ENCODE peak calls at places on chromosome 19, in nine cellular contexts. Y, U, H, J, C, S, W, E and B are unnamed samples.

GRCh38 chr19:17488593-17489391 is 18.5 kb downstream of the SLC27A1 start:
- DNase-seq in Y (no peak), U (peak; percentile 45), H (peak; percentile 78), J (peak; percentile 84), C (peak; percentile 66), S (no peak), W (no peak), E (peak; percentile 89), B (no peak)

GRCh38 chr19:45451181-45451849 is 16.5 kb upstream of the FOSB start:
- DNase-seq in Y (no peak), U (peak; percentile 61), H (peak; percentile 30), J (no peak), C (no peak), S (no peak), W (peak; percentile 69), E (no peak), B (no peak)

GRCh38 chr19:40433391-40434216 is 7.8 kb upstream of the SERTAD1 start:
- DNase-seq in Y (peak; percentile 65), U (peak; percentile 88), H (peak; percentile 83), J (peak; percentile 86), C (peak; percentile 98), S (no peak), W (peak; percentile 97), E (peak; percentile 93), B (no peak)

GRCh38 chr19:33304760-33305647 is 2.7 kb upstream of the CEBPA start:
- DNase-seq in Y (no peak), U (no peak), H (peak; percentile 24), J (no peak), C (peak; percentile 44), S (no peak), W (no peak), E (peak; percentile 79), B (no peak)

GRCh38 chr19:294819-295686 is 3.9 kb upstream of the PLPP2 start:
- DNase-seq in Y (no peak), U (no peak), H (peak; percentile 84), J (no peak), C (peak; percentile 29), S (no peak), W (peak; percentile 50), E (no peak), B (peak; percentile 85)

GRCh38 chr19:15828121-15828620 is 12.7 kb upstream of the OR10H1 start:
- DNase-seq in Y (no peak), U (no peak), H (no peak), J (no peak), C (no peak), S (no peak), W (no peak), E (no peak), B (no peak)

GRCh38 chr19:46179076-46179740 is 31.2 kb downstream of the IGFL2 start:
- DNase-seq in Y (no peak), U (no peak), H (no peak), J (no peak), C (no peak), S (no peak), W (no peak), E (no peak), B (no peak)

GRCh38 chr19:3644351-3645066 is 17.9 kb upstream of the CACTIN start:
- DNase-seq in Y (no peak), U (no peak), H (no peak), J (no peak), C (no peak), S (no peak), W (peak; percentile 22), E (no peak), B (no peak)

GRCh38 chr19:42062381-42062780 is 7.6 kb downstream of the GRIK5 start:
- DNase-seq in Y (no peak), U (no peak), H (no peak), J (no peak), C (no peak), S (no peak), W (no peak), E (no peak), B (no peak)

GRCh38 chr19:827710-828321 is at the start of gene AZU1:
- DNase-seq in Y (no peak), U (no peak), H (no peak), J (no peak), C (no peak), S (no peak), W (no peak), E (no peak), B (peak; percentile 87)

GRCh38 chr19:54674021-54674617 is 11.3 kb downstream of the LILRB4 start:
- DNase-seq in Y (no peak), U (no peak), H (peak; percentile 48), J (no peak), C (peak; percentile 66), S (no peak), W (peak; percentile 42), E (no peak), B (no peak)

DNA sequence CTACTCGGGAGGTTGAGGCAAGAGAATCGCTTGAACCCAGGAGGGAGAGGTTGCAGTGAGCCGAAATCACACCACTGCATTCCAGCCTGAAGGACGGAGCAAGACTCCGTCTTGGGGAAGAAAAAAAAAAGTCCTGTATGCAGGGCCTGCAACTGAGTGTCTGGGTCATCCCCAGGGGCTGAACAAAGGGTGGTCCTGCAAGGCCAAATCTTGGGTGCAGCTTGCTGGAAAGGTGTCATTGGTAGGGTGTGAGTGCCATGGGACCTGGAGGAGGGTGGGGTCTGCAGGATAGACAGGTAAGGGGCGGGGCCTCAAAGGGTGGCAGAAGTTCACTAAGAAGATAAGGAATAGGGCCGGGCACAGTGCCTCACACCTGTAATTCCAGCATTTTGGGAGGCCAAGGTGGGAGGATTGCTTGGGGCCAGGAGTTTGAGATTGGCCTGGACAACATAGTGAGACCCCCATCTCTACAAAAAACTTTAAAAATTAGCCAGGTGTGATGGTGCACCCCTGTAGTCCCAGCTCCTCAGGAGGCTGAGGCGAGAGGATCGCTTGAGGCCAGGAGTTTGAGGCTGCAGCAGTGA is 31.5 kb downstream of the ZSWIM4 start:
- DNase-seq in Y (no peak), U (no peak), H (no peak), J (no peak), C (no peak), S (no peak), W (no peak), E (no peak), B (no peak)
- TF ChIP-seq CTCF in Y (no peak), U (no peak), H (no peak), J (no peak), C (no peak), S (no peak), W (no peak), E (no peak), B (no peak)

GRCh38 chr19:19083413-19084178 is 19.8 kb downstream of the SLC25A42 start:
- DNase-seq in Y (no peak), U (no peak), H (no peak), J (no peak), C (no peak), S (no peak), W (no peak), E (peak; percentile 65), B (no peak)
- TF ChIP-seq CTCF in Y (no peak), U (no peak), H (no peak), J (no peak), C (no peak), S (no peak), W (no peak), E (no peak), B (no peak)

GRCh38 chr19:36049080-36049698 is 4.9 kb downstream of the THAP8 start:
- DNase-seq in Y (no peak), U (no peak), H (no peak), J (no peak), C (no peak), S (no peak), W (peak; percentile 31), E (no peak), B (no peak)

GRCh38 chr19:36054119-36054732 is at the start of gene THAP8:
- DNase-seq in Y (peak; percentile 99), U (peak; percentile 100), H (peak; percentile 99), J (peak; percentile 99), C (peak; percentile 100), S (peak; percentile 98), W (peak; percentile 100), E (peak; percentile 100), B (peak; percentile 100)

GRCh38 chr19:36051637-36052036 is 2.4 kb downstream of the THAP8 start:
- DNase-seq in Y (no peak), U (no peak), H (no peak), J (no peak), C (no peak), S (no peak), W (no peak), E (no peak), B (no peak)

GRCh38 chr19:36047835-36048234 is 6.2 kb downstream of the THAP8 start:
- DNase-seq in Y (no peak), U (no peak), H (no peak), J (no peak), C (no peak), S (no peak), W (no peak), E (no peak), B (no peak)

DNA sequence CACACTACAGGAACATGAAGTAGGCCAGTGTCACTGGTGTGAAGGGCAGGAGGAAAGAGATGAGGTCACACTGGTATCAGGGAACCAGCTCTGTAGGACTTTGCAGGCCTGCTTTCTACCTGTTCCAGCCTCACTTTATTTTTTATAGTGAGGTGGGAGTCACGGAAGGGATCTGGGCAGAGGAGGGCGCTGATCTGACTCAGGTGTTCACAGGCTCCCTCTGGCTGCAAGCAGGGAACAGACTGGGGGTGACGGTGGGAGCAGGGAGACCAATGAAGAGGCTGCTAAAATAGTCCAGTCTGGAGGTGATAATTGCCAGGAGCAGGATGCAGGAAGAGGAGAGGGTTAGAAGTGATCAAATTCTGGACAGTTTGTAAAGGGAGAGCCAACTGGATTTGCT is 2.8 kb downstream of the THAP8 start:
- DNase-seq in Y (no peak), U (no peak), H (no peak), J (no peak), C (peak; percentile 67), S (no peak), W (no peak), E (no peak), B (no peak)
- TF ChIP-seq CTCF in Y (no peak), U (no peak), H (peak; percentile 33), J (no peak), C (peak; percentile 53), S (peak; percentile 27), W (peak; percentile 41), E (no peak), B (peak; percentile 46)

GRCh38 chr19:29664753-29665214 is 477 bp upstream of the PLEKHF1 start:
- DNase-seq in Y (no peak), U (no peak), H (no peak), J (no peak), C (no peak), S (no peak), W (no peak), E (no peak), B (no peak)

GRCh38 chr19:29665826-29666633 is 769 bp downstream of the PLEKHF1 start:
- DNase-seq in Y (no peak), U (peak; percentile 79), H (no peak), J (no peak), C (no peak), S (no peak), W (peak; percentile 88), E (no peak), B (no peak)

GRCh38 chr19:29663861-29664752 is 1.2 kb upstream of the PLEKHF1 start:
- DNase-seq in Y (no peak), U (no peak), H (no peak), J (no peak), C (no peak), S (no peak), W (no peak), E (no peak), B (no peak)

GRCh38 chr19:29666634-29667389 is 1.6 kb downstream of the PLEKHF1 start:
- DNase-seq in Y (peak; percentile 73), U (peak; percentile 75), H (no peak), J (no peak), C (no peak), S (no peak), W (peak; percentile 84), E (no peak), B (no peak)

GRCh38 chr19:29665215-29665825 is at the start of gene PLEKHF1:
- DNase-seq in Y (no peak), U (peak; percentile 87), H (peak; percentile 95), J (peak; percentile 90), C (peak; percentile 85), S (no peak), W (peak; percentile 85), E (peak; percentile 91), B (no peak)
- TF ChIP-seq CTCF in Y (no peak), U (no peak), H (peak; percentile 24), J (no peak), C (no peak), S (no peak), W (no peak), E (no peak), B (peak; percentile 26)